ENCODE peak calls at places on chromosome 2, in seven cellular contexts. One of them, this sample, is unnamed.

GRCh38 chr2:1143129-1143528 is 192.5 kb downstream of the SNTG2 start:
- DNase-seq in heart right ventricle: no peak
- DNase-seq in A549: no peak
- DNase-seq in cardiac muscle cell: no peak
- DNase-seq in fibroblast of the aortic adventitia: no peak
- DNase-seq in AG04450: no peak
- DNase-seq in ovary: no peak
- DNase-seq in this sample: no peak

GRCh38 chr2:129438501-129439057 is 540.9 kb upstream of the RAB6C start:
- DNase-seq in AG04450: no peak
- DNase-seq in fibroblast of the aortic adventitia: no peak
- DNase-seq in A549: no peak
- DNase-seq in ovary: no peak
- DNase-seq in cardiac muscle cell: no peak
- DNase-seq in heart right ventricle: no peak
- DNase-seq in this sample: no peak

GRCh38 chr2:121626777-121627524 is 22.3 kb downstream of the CLASP1 start:
- DNase-seq in fibroblast of the aortic adventitia: peak; percentile 44
- DNase-seq in cardiac muscle cell: no peak
- DNase-seq in ovary: peak; percentile 49
- DNase-seq in AG04450: no peak
- DNase-seq in heart right ventricle: no peak
- DNase-seq in A549: no peak
- DNase-seq in this sample: peak; percentile 16

GRCh38 chr2:17309741-17310339 is 208.4 kb downstream of the RAD51AP2 start:
- DNase-seq in A549: peak; percentile 51
- DNase-seq in heart right ventricle: no peak
- DNase-seq in fibroblast of the aortic adventitia: peak; percentile 47
- DNase-seq in AG04450: no peak
- DNase-seq in cardiac muscle cell: peak; percentile 82
- DNase-seq in ovary: no peak
- DNase-seq in this sample: peak; percentile 42

GRCh38 chr2:40439473-40439872 is 12.4 kb downstream of the SLC8A1 start:
- DNase-seq in fibroblast of the aortic adventitia: peak; percentile 42
- DNase-seq in cardiac muscle cell: no peak
- DNase-seq in A549: no peak
- DNase-seq in ovary: no peak
- DNase-seq in heart right ventricle: no peak
- DNase-seq in AG04450: no peak
- DNase-seq in this sample: peak; percentile 49

GRCh38 chr2:71748227-71748626 is 294.9 kb downstream of the DYSF start:
- DNase-seq in ovary: no peak
- DNase-seq in AG04450: no peak
- DNase-seq in fibroblast of the aortic adventitia: peak; percentile 28
- DNase-seq in heart right ventricle: peak; percentile 70
- DNase-seq in A549: no peak
- DNase-seq in cardiac muscle cell: no peak
- DNase-seq in this sample: peak; percentile 26

GRCh38 chr2:210195066-210195852 is 24.1 kb upstream of the KANSL1L start:
- DNase-seq in heart right ventricle: no peak
- DNase-seq in A549: no peak
- DNase-seq in cardiac muscle cell: peak; percentile 55
- DNase-seq in ovary: no peak
- DNase-seq in fibroblast of the aortic adventitia: peak; percentile 76
- DNase-seq in AG04450: no peak
- DNase-seq in this sample: peak; percentile 56

GRCh38 chr2:207993141-207993763 is 32.1 kb downstream of the PLEKHM3 start:
- DNase-seq in A549: no peak
- DNase-seq in heart right ventricle: no peak
- DNase-seq in ovary: no peak
- DNase-seq in cardiac muscle cell: no peak
- DNase-seq in fibroblast of the aortic adventitia: peak; percentile 56
- DNase-seq in AG04450: no peak
- DNase-seq in this sample: peak; percentile 50

GRCh38 chr2:40371525-40372277 is 80.2 kb downstream of the SLC8A1 start:
- DNase-seq in cardiac muscle cell: peak; percentile 51
- DNase-seq in fibroblast of the aortic adventitia: peak; percentile 60
- DNase-seq in heart right ventricle: no peak
- DNase-seq in A549: no peak
- DNase-seq in AG04450: peak; percentile 45
- DNase-seq in ovary: peak; percentile 49
- DNase-seq in this sample: peak; percentile 87

GRCh38 chr2:395886-396285 is 108.0 kb upstream of the ALKAL2 start:
- DNase-seq in AG04450: no peak
- DNase-seq in heart right ventricle: no peak
- DNase-seq in ovary: no peak
- DNase-seq in A549: no peak
- DNase-seq in cardiac muscle cell: no peak
- DNase-seq in fibroblast of the aortic adventitia: no peak
- DNase-seq in this sample: no peak

GRCh38 chr2:38692636-38693318 is 26.9 kb downstream of the GALM start:
- DNase-seq in AG04450: no peak
- DNase-seq in ovary: no peak
- DNase-seq in heart right ventricle: no peak
- DNase-seq in fibroblast of the aortic adventitia: no peak
- DNase-seq in cardiac muscle cell: no peak
- DNase-seq in A549: no peak
- DNase-seq in this sample: no peak

GRCh38 chr2:152336854-152337510 is 2.0 kb downstream of the FMNL2 start:
- DNase-seq in cardiac muscle cell: peak; percentile 17
- DNase-seq in A549: no peak
- DNase-seq in fibroblast of the aortic adventitia: peak; percentile 68
- DNase-seq in heart right ventricle: no peak
- DNase-seq in AG04450: no peak
- DNase-seq in ovary: peak; percentile 53
- DNase-seq in this sample: peak; percentile 82

GRCh38 chr2:175036582-175037018 is 31.4 kb upstream of the CHN1 start:
- DNase-seq in fibroblast of the aortic adventitia: peak; percentile 40
- DNase-seq in A549: peak; percentile 44
- DNase-seq in AG04450: no peak
- DNase-seq in heart right ventricle: no peak
- DNase-seq in cardiac muscle cell: peak; percentile 38
- DNase-seq in ovary: no peak
- DNase-seq in this sample: peak; percentile 25

GRCh38 chr2:71790261-71791038 is 337.1 kb downstream of the DYSF start:
- DNase-seq in cardiac muscle cell: no peak
- DNase-seq in AG04450: no peak
- DNase-seq in A549: no peak
- DNase-seq in ovary: peak; percentile 1
- DNase-seq in heart right ventricle: no peak
- DNase-seq in fibroblast of the aortic adventitia: no peak
- DNase-seq in this sample: no peak

GRCh38 chr2:188765522-188765921 is 208.7 kb upstream of the COL3A1 start:
- DNase-seq in heart right ventricle: no peak
- DNase-seq in cardiac muscle cell: peak; percentile 39
- DNase-seq in ovary: no peak
- DNase-seq in A549: no peak
- DNase-seq in fibroblast of the aortic adventitia: peak; percentile 45
- DNase-seq in AG04450: no peak
- DNase-seq in this sample: no peak

GRCh38 chr2:109322111-109322510 is 193.1 kb downstream of the SH3RF3 start:
- DNase-seq in fibroblast of the aortic adventitia: peak; percentile 97
- DNase-seq in AG04450: peak; percentile 92
- DNase-seq in heart right ventricle: peak; percentile 80
- DNase-seq in A549: no peak
- DNase-seq in cardiac muscle cell: no peak
- DNase-seq in ovary: peak; percentile 95
- DNase-seq in this sample: peak; percentile 99

GRCh38 chr2:32743480-32744236 is 115.8 kb downstream of the TTC27 start:
- DNase-seq in heart right ventricle: no peak
- DNase-seq in cardiac muscle cell: no peak
- DNase-seq in ovary: no peak
- DNase-seq in A549: no peak
- DNase-seq in AG04450: peak; percentile 7
- DNase-seq in fibroblast of the aortic adventitia: no peak
- DNase-seq in this sample: no peak

GRCh38 chr2:231626449-231626848 is 33.8 kb downstream of the TEX44 start:
- DNase-seq in AG04450: no peak
- DNase-seq in heart right ventricle: no peak
- DNase-seq in cardiac muscle cell: no peak
- DNase-seq in A549: no peak
- DNase-seq in fibroblast of the aortic adventitia: no peak
- DNase-seq in ovary: no peak
- DNase-seq in this sample: no peak

GRCh38 chr2:231633259-231633976 is 40.8 kb downstream of the TEX44 start:
- DNase-seq in ovary: no peak
- DNase-seq in heart right ventricle: no peak
- DNase-seq in cardiac muscle cell: no peak
- DNase-seq in A549: no peak
- DNase-seq in AG04450: no peak
- DNase-seq in fibroblast of the aortic adventitia: peak; percentile 23
- DNase-seq in this sample: no peak

GRCh38 chr2:231622963-231623362 is 30.3 kb downstream of the TEX44 start:
- DNase-seq in cardiac muscle cell: no peak
- DNase-seq in AG04450: no peak
- DNase-seq in ovary: no peak
- DNase-seq in fibroblast of the aortic adventitia: no peak
- DNase-seq in heart right ventricle: no peak
- DNase-seq in A549: no peak
- DNase-seq in this sample: no peak

GRCh38 chr2:231632559-231633142 is 40.0 kb downstream of the TEX44 start:
- DNase-seq in A549: no peak
- DNase-seq in fibroblast of the aortic adventitia: peak; percentile 82
- DNase-seq in ovary: no peak
- DNase-seq in heart right ventricle: no peak
- DNase-seq in cardiac muscle cell: no peak
- DNase-seq in AG04450: peak; percentile 77
- DNase-seq in this sample: peak; percentile 57

DNA sequence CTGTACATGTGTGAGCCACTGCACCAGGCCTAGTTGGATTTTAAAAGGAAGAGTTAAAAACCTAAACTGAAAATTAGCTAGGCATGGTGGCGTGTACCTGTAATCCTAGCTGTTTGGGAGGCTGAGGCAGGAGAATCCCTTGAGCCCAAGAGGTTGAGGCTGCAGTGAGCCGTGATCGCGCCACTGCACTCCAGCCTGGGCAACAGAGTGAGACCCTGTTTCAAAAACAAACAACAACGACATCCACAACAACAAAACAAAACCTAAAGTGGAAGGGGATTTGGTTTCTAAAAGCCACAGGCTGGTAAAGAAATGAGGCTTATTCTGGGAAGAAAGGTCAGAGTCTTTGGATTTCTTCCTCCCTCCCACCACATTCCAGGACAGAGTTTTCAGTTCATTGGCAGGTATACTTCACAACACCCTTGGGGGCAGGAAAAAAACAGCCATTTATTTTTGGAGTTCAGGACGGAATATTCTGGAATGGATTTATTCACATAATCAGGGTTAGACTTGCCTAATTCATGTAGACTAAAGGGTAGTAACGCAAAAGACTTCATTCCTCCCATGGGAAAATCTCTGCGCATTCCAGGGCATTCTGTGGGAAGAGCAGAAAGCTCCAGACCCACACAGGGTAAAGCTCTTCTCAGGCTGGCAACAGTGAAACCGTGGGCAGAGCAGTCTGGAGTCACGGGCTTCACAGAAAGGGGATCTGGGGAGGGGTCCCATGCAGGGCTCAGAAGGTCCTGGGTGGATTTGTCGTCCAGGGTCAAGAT is 34.9 kb downstream of the TEX44 start:
- DNase-seq in cardiac muscle cell: no peak
- DNase-seq in AG04450: no peak
- DNase-seq in A549: no peak
- DNase-seq in fibroblast of the aortic adventitia: peak; percentile 63
- DNase-seq in ovary: no peak
- DNase-seq in heart right ventricle: no peak
- DNase-seq in this sample: peak; percentile 72
- TF ChIP-seq CTCF in cardiac muscle cell: no peak
- TF ChIP-seq CTCF in AG04450: no peak
- TF ChIP-seq CTCF in A549: no peak
- TF ChIP-seq CTCF in fibroblast of the aortic adventitia: no peak
- TF ChIP-seq CTCF in ovary: no peak
- TF ChIP-seq CTCF in heart right ventricle: no peak
- TF ChIP-seq CTCF in this sample: no peak

GRCh38 chr2:217067787-217068186 is 207.9 kb upstream of the TNP1 start:
- DNase-seq in fibroblast of the aortic adventitia: no peak
- DNase-seq in heart right ventricle: no peak
- DNase-seq in cardiac muscle cell: no peak
- DNase-seq in AG04450: no peak
- DNase-seq in ovary: no peak
- DNase-seq in A549: no peak
- DNase-seq in this sample: no peak
- H3K4me3 ChIP-seq in fibroblast of the aortic adventitia: no peak overlapping the region
- H3K4me3 ChIP-seq in heart right ventricle: no peak overlapping the region
- H3K4me3 ChIP-seq in cardiac muscle cell: no peak overlapping the region
- H3K4me3 ChIP-seq in AG04450: no peak overlapping the region
- H3K4me3 ChIP-seq in ovary: no peak overlapping the region
- H3K4me3 ChIP-seq in A549: no peak overlapping the region
- H3K4me3 ChIP-seq in this sample: no peak overlapping the region

GRCh38 chr2:27806311-27807059 is 35.0 kb downstream of the MRPL33 start:
- DNase-seq in cardiac muscle cell: no peak
- DNase-seq in ovary: no peak
- DNase-seq in A549: no peak
- DNase-seq in heart right ventricle: no peak
- DNase-seq in fibroblast of the aortic adventitia: no peak
- DNase-seq in AG04450: no peak
- DNase-seq in this sample: no peak

GRCh38 chr2:27808984-27809383 is 37.5 kb downstream of the MRPL33 start:
- DNase-seq in cardiac muscle cell: no peak
- DNase-seq in ovary: no peak
- DNase-seq in A549: no peak
- DNase-seq in AG04450: no peak
- DNase-seq in heart right ventricle: no peak
- DNase-seq in fibroblast of the aortic adventitia: no peak
- DNase-seq in this sample: no peak

GRCh38 chr2:27808418-27808817 is 36.9 kb downstream of the MRPL33 start:
- DNase-seq in A549: no peak
- DNase-seq in heart right ventricle: no peak
- DNase-seq in ovary: no peak
- DNase-seq in fibroblast of the aortic adventitia: no peak
- DNase-seq in cardiac muscle cell: no peak
- DNase-seq in AG04450: no peak
- DNase-seq in this sample: no peak

GRCh38 chr2:27805180-27805579 is 33.7 kb downstream of the MRPL33 start:
- DNase-seq in heart right ventricle: no peak
- DNase-seq in A549: no peak
- DNase-seq in ovary: no peak
- DNase-seq in AG04450: no peak
- DNase-seq in cardiac muscle cell: no peak
- DNase-seq in fibroblast of the aortic adventitia: no peak
- DNase-seq in this sample: no peak

DNA sequence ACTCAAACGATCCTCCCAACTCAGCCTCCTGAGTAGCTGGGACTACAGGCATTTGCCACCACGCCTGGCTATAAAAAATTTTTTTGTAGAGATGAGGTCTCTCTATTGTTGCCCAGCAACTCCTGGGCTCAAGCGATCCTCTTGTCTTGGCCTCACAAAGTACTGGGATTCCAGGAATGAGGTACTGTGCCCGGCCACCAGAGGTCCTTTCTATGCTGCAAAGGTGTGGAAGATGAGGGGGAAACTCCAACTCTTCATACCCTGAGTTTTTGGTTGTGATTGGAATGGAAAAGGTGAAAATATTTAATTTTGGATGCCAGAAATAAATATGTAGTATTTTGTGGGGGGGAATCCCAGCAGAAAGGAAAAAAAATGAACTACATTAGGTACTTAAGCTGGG is 36.0 kb downstream of the MRPL33 start:
- DNase-seq in AG04450: no peak
- DNase-seq in fibroblast of the aortic adventitia: peak; percentile 51
- DNase-seq in heart right ventricle: no peak
- DNase-seq in A549: no peak
- DNase-seq in cardiac muscle cell: peak; percentile 40
- DNase-seq in ovary: peak; percentile 48
- DNase-seq in this sample: peak; percentile 40
- TF ChIP-seq CTCF in AG04450: peak; percentile 61
- TF ChIP-seq CTCF in fibroblast of the aortic adventitia: peak; percentile 65
- TF ChIP-seq CTCF in heart right ventricle: peak; percentile 61
- TF ChIP-seq CTCF in A549: peak; percentile 69
- TF ChIP-seq CTCF in cardiac muscle cell: peak; percentile 68
- TF ChIP-seq CTCF in ovary: no peak
- TF ChIP-seq CTCF in this sample: peak; percentile 67

GRCh38 chr2:25201265-25201664 is 32.9 kb upstream of the POMC start:
- DNase-seq in cardiac muscle cell: no peak
- DNase-seq in AG04450: no peak
- DNase-seq in fibroblast of the aortic adventitia: no peak
- DNase-seq in heart right ventricle: no peak
- DNase-seq in ovary: no peak
- DNase-seq in A549: peak; percentile 43
- DNase-seq in this sample: no peak
- H3K4me3 ChIP-seq in cardiac muscle cell: no peak overlapping the region
- H3K4me3 ChIP-seq in AG04450: no peak overlapping the region
- H3K4me3 ChIP-seq in fibroblast of the aortic adventitia: no peak overlapping the region
- H3K4me3 ChIP-seq in heart right ventricle: no peak overlapping the region
- H3K4me3 ChIP-seq in ovary: no peak overlapping the region
- H3K4me3 ChIP-seq in A549: no peak overlapping the region
- H3K4me3 ChIP-seq in this sample: no peak overlapping the region